ENCODE peak calls at places on chromosome X, in six cellular contexts. One of them, this sample, is unnamed.

GRCh38 chrX:49247916-49248811 is 12.9 kb downstream of the CCDC22 start:
- DNase-seq in upper lobe of right lung: no peak
- DNase-seq in heart left ventricle: no peak
- DNase-seq in ascending aorta: no peak
- DNase-seq in OCI-LY7: no peak
- DNase-seq in SK-N-SH: peak; percentile 55
- DNase-seq in this sample: no peak

GRCh38 chrX:69163936-69164741 is 1.1 kb downstream of the PJA1 start:
- DNase-seq in OCI-LY7: peak; percentile 41
- DNase-seq in ascending aorta: peak; percentile 65
- DNase-seq in upper lobe of right lung: peak; percentile 66
- DNase-seq in SK-N-SH: peak; percentile 79
- DNase-seq in heart left ventricle: peak; percentile 25
- DNase-seq in this sample: peak; percentile 82

GRCh38 chrX:53262918-53263394 is 18.4 kb downstream of the IQSEC2 start:
- DNase-seq in SK-N-SH: no peak
- DNase-seq in heart left ventricle: no peak
- DNase-seq in ascending aorta: no peak
- DNase-seq in upper lobe of right lung: no peak
- DNase-seq in OCI-LY7: no peak
- DNase-seq in this sample: no peak

GRCh38 chrX:103674531-103675454 is 11.7 kb downstream of the MORF4L2 start:
- DNase-seq in OCI-LY7: no peak
- DNase-seq in heart left ventricle: no peak
- DNase-seq in SK-N-SH: no peak
- DNase-seq in upper lobe of right lung: no peak
- DNase-seq in ascending aorta: no peak
- DNase-seq in this sample: no peak

GRCh38 chrX:119686087-119686639 is 6.8 kb downstream of the SEPTIN6 start:
- DNase-seq in heart left ventricle: peak; percentile 25
- DNase-seq in OCI-LY7: peak; percentile 84
- DNase-seq in upper lobe of right lung: no peak
- DNase-seq in SK-N-SH: peak; percentile 47
- DNase-seq in ascending aorta: no peak
- DNase-seq in this sample: peak; percentile 31

GRCh38 chrX:47643926-47644325 is 6.4 kb downstream of the ELK1 start:
- DNase-seq in SK-N-SH: no peak
- DNase-seq in ascending aorta: peak; percentile 38
- DNase-seq in heart left ventricle: no peak
- DNase-seq in upper lobe of right lung: no peak
- DNase-seq in OCI-LY7: no peak
- DNase-seq in this sample: no peak

GRCh38 chrX:39438603-39439602 is 637.6 kb downstream of the MID1IP1 start:
- DNase-seq in heart left ventricle: no peak
- DNase-seq in SK-N-SH: no peak
- DNase-seq in ascending aorta: no peak
- DNase-seq in OCI-LY7: no peak
- DNase-seq in upper lobe of right lung: no peak
- DNase-seq in this sample: no peak

GRCh38 chrX:15497865-15498264 is 2.7 kb upstream of the BMX start:
- DNase-seq in OCI-LY7: peak; percentile 54
- DNase-seq in ascending aorta: peak; percentile 69
- DNase-seq in heart left ventricle: peak; percentile 26
- DNase-seq in upper lobe of right lung: no peak
- DNase-seq in SK-N-SH: peak; percentile 72
- DNase-seq in this sample: peak; percentile 84

GRCh38 chrX:102155806-102156179 is at the start of gene BEX5:
- DNase-seq in OCI-LY7: no peak
- DNase-seq in SK-N-SH: peak; percentile 53
- DNase-seq in ascending aorta: peak; percentile 83
- DNase-seq in heart left ventricle: peak; percentile 28
- DNase-seq in upper lobe of right lung: peak; percentile 78
- DNase-seq in this sample: peak; percentile 91

GRCh38 chrX:136823175-136823574 is 42.4 kb upstream of the ARHGEF6 start:
- DNase-seq in upper lobe of right lung: no peak
- DNase-seq in OCI-LY7: no peak
- DNase-seq in heart left ventricle: no peak
- DNase-seq in SK-N-SH: no peak
- DNase-seq in ascending aorta: no peak
- DNase-seq in this sample: no peak

GRCh38 chrX:78754917-78755316 is 7.4 kb downstream of the LPAR4 start:
- DNase-seq in SK-N-SH: no peak
- DNase-seq in heart left ventricle: no peak
- DNase-seq in OCI-LY7: peak; percentile 74
- DNase-seq in ascending aorta: no peak
- DNase-seq in upper lobe of right lung: no peak
- DNase-seq in this sample: no peak

GRCh38 chrX:120365968-120366367 is 4.1 kb downstream of the ATP1B4 start:
- DNase-seq in OCI-LY7: no peak
- DNase-seq in upper lobe of right lung: no peak
- DNase-seq in heart left ventricle: no peak
- DNase-seq in SK-N-SH: no peak
- DNase-seq in ascending aorta: no peak
- DNase-seq in this sample: no peak

GRCh38 chrX:49972313-49972712 is 49.9 kb downstream of the CLCN5 start:
- DNase-seq in SK-N-SH: no peak
- DNase-seq in ascending aorta: no peak
- DNase-seq in upper lobe of right lung: no peak
- DNase-seq in OCI-LY7: no peak
- DNase-seq in heart left ventricle: no peak
- DNase-seq in this sample: no peak

GRCh38 chrX:126167560-126167959 is 1.5 kb upstream of the DCAF12L2 start:
- DNase-seq in OCI-LY7: no peak
- DNase-seq in heart left ventricle: no peak
- DNase-seq in ascending aorta: no peak
- DNase-seq in SK-N-SH: no peak
- DNase-seq in upper lobe of right lung: no peak
- DNase-seq in this sample: no peak

GRCh38 chrX:42131856-42132255 is 208.5 kb upstream of the CASK start:
- DNase-seq in heart left ventricle: no peak
- DNase-seq in upper lobe of right lung: no peak
- DNase-seq in ascending aorta: no peak
- DNase-seq in SK-N-SH: no peak
- DNase-seq in OCI-LY7: no peak
- DNase-seq in this sample: no peak

GRCh38 chrX:10111364-10112148 is 45.2 kb upstream of the CLCN4 start:
- DNase-seq in OCI-LY7: peak; percentile 89
- DNase-seq in heart left ventricle: no peak
- DNase-seq in upper lobe of right lung: no peak
- DNase-seq in ascending aorta: no peak
- DNase-seq in SK-N-SH: no peak
- DNase-seq in this sample: no peak

GRCh38 chrX:13669246-13669689 is 16.3 kb downstream of the TCEANC start:
- DNase-seq in OCI-LY7: no peak
- DNase-seq in SK-N-SH: no peak
- DNase-seq in ascending aorta: no peak
- DNase-seq in heart left ventricle: peak; percentile 46
- DNase-seq in upper lobe of right lung: peak; percentile 64
- DNase-seq in this sample: no peak

GRCh38 chrX:140712413-140713173 is 3.0 kb downstream of the LINC00632 start:
- DNase-seq in ascending aorta: peak; percentile 67
- DNase-seq in SK-N-SH: peak; percentile 60
- DNase-seq in upper lobe of right lung: peak; percentile 78
- DNase-seq in heart left ventricle: peak; percentile 56
- DNase-seq in OCI-LY7: no peak
- DNase-seq in this sample: peak; percentile 83

GRCh38 chrX:109508915-109509314 is 27.0 kb upstream of the GUCY2F start:
- DNase-seq in SK-N-SH: no peak
- DNase-seq in OCI-LY7: no peak
- DNase-seq in heart left ventricle: no peak
- DNase-seq in ascending aorta: no peak
- DNase-seq in upper lobe of right lung: no peak
- DNase-seq in this sample: no peak

GRCh38 chrX:110136136-110136535 is 133.2 kb downstream of the TMEM164 start:
- DNase-seq in ascending aorta: no peak
- DNase-seq in SK-N-SH: no peak
- DNase-seq in OCI-LY7: no peak
- DNase-seq in upper lobe of right lung: no peak
- DNase-seq in heart left ventricle: no peak
- DNase-seq in this sample: no peak

GRCh38 chrX:115138040-115138439 is 51.2 kb upstream of the RBMXL3 start:
- DNase-seq in OCI-LY7: no peak
- DNase-seq in SK-N-SH: no peak
- DNase-seq in upper lobe of right lung: no peak
- DNase-seq in ascending aorta: no peak
- DNase-seq in heart left ventricle: no peak
- DNase-seq in this sample: no peak

GRCh38 chrX:24081661-24082154 is 27.0 kb downstream of the EIF2S3 start:
- DNase-seq in upper lobe of right lung: peak; percentile 71
- DNase-seq in SK-N-SH: peak; percentile 51
- DNase-seq in ascending aorta: peak; percentile 70
- DNase-seq in heart left ventricle: peak; percentile 32
- DNase-seq in OCI-LY7: peak; percentile 65
- DNase-seq in this sample: peak; percentile 87

GRCh38 chrX:10628906-10629305 is 8.5 kb upstream of the MID1 start:
- DNase-seq in SK-N-SH: no peak
- DNase-seq in heart left ventricle: no peak
- DNase-seq in upper lobe of right lung: no peak
- DNase-seq in ascending aorta: no peak
- DNase-seq in OCI-LY7: no peak
- DNase-seq in this sample: no peak

GRCh38 chrX:79369871-79370270 is 2.7 kb upstream of the ITM2A start:
- DNase-seq in OCI-LY7: no peak
- DNase-seq in upper lobe of right lung: no peak
- DNase-seq in ascending aorta: no peak
- DNase-seq in SK-N-SH: no peak
- DNase-seq in heart left ventricle: no peak
- DNase-seq in this sample: no peak

GRCh38 chrX:132059973-132060540 is 37.0 kb downstream of the STK26 start:
- DNase-seq in OCI-LY7: no peak
- DNase-seq in SK-N-SH: no peak
- DNase-seq in heart left ventricle: no peak
- DNase-seq in ascending aorta: no peak
- DNase-seq in upper lobe of right lung: no peak
- DNase-seq in this sample: no peak
- H3K36me3 ChIP-seq in OCI-LY7: no peaks in the 10 kb centered on the region
- H3K36me3 ChIP-seq in SK-N-SH: no peaks in the 10 kb centered on the region
- H3K36me3 ChIP-seq in heart left ventricle: no peaks in the 10 kb centered on the region
- H3K36me3 ChIP-seq in ascending aorta: no peaks in the 10 kb centered on the region
- H3K36me3 ChIP-seq in upper lobe of right lung: no peaks in the 10 kb centered on the region
- H3K36me3 ChIP-seq in this sample: peaks cover 20% of the 10 kb centered on the region

GRCh38 chrX:30309139-30309571 is at the start of gene NR0B1:
- DNase-seq in SK-N-SH: no peak
- DNase-seq in OCI-LY7: no peak
- DNase-seq in heart left ventricle: no peak
- DNase-seq in upper lobe of right lung: no peak
- DNase-seq in ascending aorta: no peak
- DNase-seq in this sample: no peak
- H3K4me3 ChIP-seq in SK-N-SH: peak within 1 kb of the TSS; percentile 46
- H3K4me3 ChIP-seq in OCI-LY7: no peak within 1 kb of the TSS
- H3K4me3 ChIP-seq in heart left ventricle: no peak within 1 kb of the TSS
- H3K4me3 ChIP-seq in upper lobe of right lung: no peak within 1 kb of the TSS
- H3K4me3 ChIP-seq in ascending aorta: peak within 1 kb of the TSS; percentile 44
- H3K4me3 ChIP-seq in this sample: no peak within 1 kb of the TSS

GRCh38 chrX:154436290-154436596 is 711 bp upstream of the GDI1 start:
- DNase-seq in heart left ventricle: no peak
- DNase-seq in SK-N-SH: no peak
- DNase-seq in upper lobe of right lung: no peak
- DNase-seq in ascending aorta: no peak
- DNase-seq in OCI-LY7: no peak
- DNase-seq in this sample: no peak

GRCh38 chrX:154437971-154438893 is 1.3 kb downstream of the GDI1 start:
- DNase-seq in upper lobe of right lung: no peak
- DNase-seq in heart left ventricle: no peak
- DNase-seq in ascending aorta: no peak
- DNase-seq in OCI-LY7: no peak
- DNase-seq in SK-N-SH: no peak
- DNase-seq in this sample: no peak

GRCh38 chrX:154435171-154435733 is 1.7 kb upstream of the GDI1 start:
- DNase-seq in heart left ventricle: no peak
- DNase-seq in SK-N-SH: no peak
- DNase-seq in ascending aorta: no peak
- DNase-seq in upper lobe of right lung: no peak
- DNase-seq in OCI-LY7: no peak
- DNase-seq in this sample: no peak

GRCh38 chrX:154437398-154437752 is 421 bp downstream of the GDI1 start:
- DNase-seq in SK-N-SH: peak; percentile 73
- DNase-seq in upper lobe of right lung: no peak
- DNase-seq in ascending aorta: no peak
- DNase-seq in OCI-LY7: no peak
- DNase-seq in heart left ventricle: no peak
- DNase-seq in this sample: no peak

DNA sequence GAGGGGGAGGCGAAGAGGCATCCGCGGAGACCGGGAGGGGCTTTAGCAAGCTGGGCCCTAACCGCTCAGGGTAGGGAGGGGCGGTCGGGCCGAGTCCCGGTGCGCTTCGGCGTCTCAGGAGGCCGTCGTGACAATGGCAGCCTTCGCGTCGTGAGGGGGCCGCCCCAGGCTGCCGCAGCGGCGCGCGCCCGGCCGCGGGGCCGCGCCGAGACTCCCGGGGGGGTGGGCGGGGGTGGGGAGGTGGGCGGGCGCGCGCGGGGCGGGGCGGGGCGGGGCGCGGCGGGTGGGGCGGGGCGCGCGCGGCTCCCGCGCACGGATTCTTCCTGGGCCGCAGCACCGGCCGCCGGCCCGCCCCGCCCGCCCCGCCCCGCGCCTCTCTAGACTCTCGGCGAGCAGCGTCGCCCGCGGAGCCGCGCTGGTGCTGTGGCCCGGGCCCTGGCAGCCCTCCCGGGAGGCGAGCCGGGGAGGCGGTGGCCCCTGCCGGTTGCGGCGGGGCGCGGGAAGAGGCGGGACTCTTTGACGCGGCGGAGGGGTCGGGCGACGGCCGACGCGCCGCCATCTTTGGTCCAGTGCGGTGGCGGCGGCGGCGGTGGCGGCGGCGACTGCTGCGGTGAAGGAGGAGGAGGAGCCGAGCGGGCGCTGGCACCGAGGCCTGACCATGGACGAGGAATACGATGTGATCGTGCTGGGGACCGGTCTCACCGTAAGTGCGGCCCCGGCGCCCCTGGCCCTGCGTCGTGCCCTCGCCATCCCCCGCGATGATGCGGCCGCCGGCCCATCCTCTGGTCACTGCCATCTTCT is at the start of gene GDI1:
- DNase-seq in upper lobe of right lung: peak; percentile 82
- DNase-seq in ascending aorta: no peak
- DNase-seq in OCI-LY7: peak; percentile 67
- DNase-seq in heart left ventricle: peak; percentile 68
- DNase-seq in SK-N-SH: peak; percentile 91
- DNase-seq in this sample: peak; percentile 44
- H3K36me3 ChIP-seq in upper lobe of right lung: peaks cover 27% of the 10 kb centered on the region
- H3K36me3 ChIP-seq in ascending aorta: peaks cover 26% of the 10 kb centered on the region
- H3K36me3 ChIP-seq in OCI-LY7: peaks cover 35% of the 10 kb centered on the region
- H3K36me3 ChIP-seq in heart left ventricle: no peaks in the 10 kb centered on the region
- H3K36me3 ChIP-seq in SK-N-SH: no peaks in the 10 kb centered on the region
- H3K36me3 ChIP-seq in this sample: peaks cover 79% of the 10 kb centered on the region

GRCh38 chrX:17976955-17977354 is 115.9 kb upstream of the RAI2 start:
- DNase-seq in OCI-LY7: no peak
- DNase-seq in ascending aorta: no peak
- DNase-seq in upper lobe of right lung: no peak
- DNase-seq in heart left ventricle: no peak
- DNase-seq in SK-N-SH: no peak
- DNase-seq in this sample: no peak

GRCh38 chrX:17983389-17983788 is 122.3 kb upstream of the RAI2 start:
- DNase-seq in upper lobe of right lung: no peak
- DNase-seq in OCI-LY7: no peak
- DNase-seq in heart left ventricle: no peak
- DNase-seq in SK-N-SH: no peak
- DNase-seq in ascending aorta: no peak
- DNase-seq in this sample: no peak

GRCh38 chrX:17977696-17978095 is 116.6 kb upstream of the RAI2 start:
- DNase-seq in OCI-LY7: peak; percentile 1
- DNase-seq in SK-N-SH: no peak
- DNase-seq in upper lobe of right lung: no peak
- DNase-seq in heart left ventricle: no peak
- DNase-seq in ascending aorta: no peak
- DNase-seq in this sample: no peak
- H3K4me3 ChIP-seq in OCI-LY7: no peak overlapping the region
- H3K4me3 ChIP-seq in SK-N-SH: no peak overlapping the region
- H3K4me3 ChIP-seq in upper lobe of right lung: no peak overlapping the region
- H3K4me3 ChIP-seq in heart left ventricle: no peak overlapping the region
- H3K4me3 ChIP-seq in ascending aorta: no peak overlapping the region
- H3K4me3 ChIP-seq in this sample: no peak overlapping the region

This sample was measured in HAP-1.